ENCODE peak calls at places on chromosome 1, in five cellular contexts. One of them, this sample, is unnamed.

GRCh38 chr1:204828352-204828850 is 42.3 kb upstream of the NFASC start:
- DNase-seq in Right ventricle myocardium superior: peak; percentile 84
- DNase-seq in heart left ventricle: peak; percentile 77
- DNase-seq in fibroblast of pulmonary artery: peak; percentile 8
- DNase-seq in NCI-H226: peak; percentile 63
- DNase-seq in this sample: no peak

GRCh38 chr1:6246497-6247295 is 2.7 kb downstream of the HES3 start:
- DNase-seq in heart left ventricle: peak; percentile 77
- DNase-seq in Right ventricle myocardium superior: peak; percentile 85
- DNase-seq in NCI-H226: no peak
- DNase-seq in fibroblast of pulmonary artery: peak; percentile 79
- DNase-seq in this sample: no peak

GRCh38 chr1:213201380-213202155 is 150.5 kb downstream of the RPS6KC1 start:
- DNase-seq in Right ventricle myocardium superior: no peak
- DNase-seq in NCI-H226: no peak
- DNase-seq in heart left ventricle: no peak
- DNase-seq in fibroblast of pulmonary artery: peak; percentile 78
- DNase-seq in this sample: peak; percentile 46

GRCh38 chr1:224340711-224341384 is 10.9 kb upstream of the NVL start:
- DNase-seq in Right ventricle myocardium superior: peak; percentile 50
- DNase-seq in fibroblast of pulmonary artery: no peak
- DNase-seq in NCI-H226: no peak
- DNase-seq in heart left ventricle: no peak
- DNase-seq in this sample: no peak

GRCh38 chr1:171794085-171794484 is 12.6 kb downstream of the METTL13 start:
- DNase-seq in heart left ventricle: no peak
- DNase-seq in fibroblast of pulmonary artery: peak; percentile 30
- DNase-seq in Right ventricle myocardium superior: no peak
- DNase-seq in NCI-H226: peak; percentile 45
- DNase-seq in this sample: peak; percentile 84

GRCh38 chr1:245690153-245690552 is 535.4 kb downstream of the KIF26B start:
- DNase-seq in Right ventricle myocardium superior: no peak
- DNase-seq in heart left ventricle: no peak
- DNase-seq in NCI-H226: no peak
- DNase-seq in fibroblast of pulmonary artery: no peak
- DNase-seq in this sample: no peak

GRCh38 chr1:230972855-230973271 is 5.8 kb downstream of the TTC13 start:
- DNase-seq in heart left ventricle: no peak
- DNase-seq in Right ventricle myocardium superior: no peak
- DNase-seq in fibroblast of pulmonary artery: no peak
- DNase-seq in NCI-H226: no peak
- DNase-seq in this sample: no peak

GRCh38 chr1:61056674-61057439 is 25.5 kb upstream of the NFIA start:
- DNase-seq in heart left ventricle: peak; percentile 61
- DNase-seq in Right ventricle myocardium superior: peak; percentile 85
- DNase-seq in NCI-H226: no peak
- DNase-seq in fibroblast of pulmonary artery: peak; percentile 69
- DNase-seq in this sample: peak; percentile 58

GRCh38 chr1:186985889-186986491 is 157.2 kb downstream of the PLA2G4A start:
- DNase-seq in Right ventricle myocardium superior: no peak
- DNase-seq in NCI-H226: peak; percentile 14
- DNase-seq in heart left ventricle: no peak
- DNase-seq in fibroblast of pulmonary artery: peak; percentile 85
- DNase-seq in this sample: no peak

GRCh38 chr1:192439373-192440025 is 122.7 kb downstream of the RGS21 start:
- DNase-seq in fibroblast of pulmonary artery: peak; percentile 58
- DNase-seq in Right ventricle myocardium superior: no peak
- DNase-seq in heart left ventricle: no peak
- DNase-seq in NCI-H226: peak; percentile 61
- DNase-seq in this sample: peak; percentile 77

GRCh38 chr1:27217401-27217800 is 17.0 kb upstream of the WDTC1 start:
- DNase-seq in heart left ventricle: no peak
- DNase-seq in fibroblast of pulmonary artery: no peak
- DNase-seq in NCI-H226: no peak
- DNase-seq in Right ventricle myocardium superior: no peak
- DNase-seq in this sample: no peak

GRCh38 chr1:156911587-156912298 is 8.7 kb upstream of the LRRC71 start:
- DNase-seq in NCI-H226: no peak
- DNase-seq in heart left ventricle: no peak
- DNase-seq in fibroblast of pulmonary artery: no peak
- DNase-seq in Right ventricle myocardium superior: peak; percentile 2
- DNase-seq in this sample: no peak

GRCh38 chr1:230289350-230289644 is 136.8 kb downstream of the PGBD5 start:
- DNase-seq in NCI-H226: no peak
- DNase-seq in Right ventricle myocardium superior: no peak
- DNase-seq in fibroblast of pulmonary artery: no peak
- DNase-seq in heart left ventricle: no peak
- DNase-seq in this sample: no peak

GRCh38 chr1:205246426-205247119 is 18.8 kb downstream of the TMCC2 start:
- DNase-seq in fibroblast of pulmonary artery: no peak
- DNase-seq in heart left ventricle: no peak
- DNase-seq in NCI-H226: no peak
- DNase-seq in Right ventricle myocardium superior: peak; percentile 5
- DNase-seq in this sample: no peak

GRCh38 chr1:25999419-25999818 is 1.6 kb upstream of the PAFAH2 start:
- DNase-seq in Right ventricle myocardium superior: no peak
- DNase-seq in heart left ventricle: no peak
- DNase-seq in NCI-H226: no peak
- DNase-seq in fibroblast of pulmonary artery: no peak
- DNase-seq in this sample: no peak

GRCh38 chr1:246281639-246282038 is 225.4 kb downstream of the SMYD3 start:
- DNase-seq in NCI-H226: no peak
- DNase-seq in Right ventricle myocardium superior: no peak
- DNase-seq in fibroblast of pulmonary artery: no peak
- DNase-seq in heart left ventricle: no peak
- DNase-seq in this sample: no peak

GRCh38 chr1:114342376-114342775 is 168.6 kb downstream of the TRIM33 start:
- DNase-seq in Right ventricle myocardium superior: no peak
- DNase-seq in NCI-H226: no peak
- DNase-seq in heart left ventricle: no peak
- DNase-seq in fibroblast of pulmonary artery: no peak
- DNase-seq in this sample: no peak